ENCODE peak calls at places on chromosomes 7 and 10, in four cellular contexts. L is psoas muscle; G is cardiac fibroblast; A is naive thymus-derived CD4-positive, alpha-beta T cell. S is an unnamed sample.

GRCh38 chr10:89217057-89217990 is 10.2 kb upstream of the CH25H start:
- DNase-seq in G (peak; percentile 80), L (peak; percentile 32), A (peak; percentile 56), S (peak; percentile 73)

GRCh38 chr10:80462986-80463741 is 9.1 kb downstream of the TSPAN14 start:
- DNase-seq in G (peak; percentile 67), L (no peak), A (no peak), S (no peak)

GRCh38 chr10:3350205-3350604 is 177.6 kb upstream of the PITRM1 start:
- DNase-seq in A (no peak), L (no peak), G (no peak), S (no peak)

GRCh38 chr7:98836811-98837631 is 32.8 kb downstream of the TMEM130 start:
- DNase-seq in L (no peak), G (peak; percentile 33), A (no peak), S (peak; percentile 51)

GRCh38 chr10:43251664-43252165 is 15.2 kb downstream of the RASGEF1A start:
- DNase-seq in G (no peak), L (no peak), A (no peak), S (no peak)

GRCh38 chr7:35593896-35594295 is 101.0 kb downstream of the HERPUD2 start:
- DNase-seq in A (no peak), L (no peak), G (no peak), S (no peak)

GRCh38 chr10:68938117-68938516 is 17.9 kb upstream of the DDX21 start:
- DNase-seq in G (peak; percentile 13), L (no peak), A (no peak), S (no peak)

GRCh38 chr7:38938589-38938988 is 29.6 kb upstream of the VPS41 start:
- DNase-seq in G (no peak), L (no peak), A (no peak), S (no peak)

GRCh38 chr10:60353519-60354258 is 36.0 kb downstream of the ANK3 start:
- DNase-seq in A (no peak), L (no peak), G (peak; percentile 80), S (no peak)

GRCh38 chr7:27066148-27066547 is 29.7 kb downstream of the HOXA1 start:
- DNase-seq in G (no peak), A (no peak), L (no peak), S (peak; percentile 90)

GRCh38 chr7:98755138-98755898 is 114.5 kb downstream of the TMEM130 start:
- DNase-seq in G (no peak), A (no peak), L (no peak), S (no peak)

GRCh38 chr7:88480901-88481300 is 174.2 kb upstream of the STEAP4 start:
- DNase-seq in L (no peak), G (no peak), A (no peak), S (no peak)

GRCh38 chr10:43076311-43076875 is 476 bp upstream of the RET start:
- DNase-seq in G (peak; percentile 23), L (no peak), A (no peak), S (no peak)

GRCh38 chr10:24882047-24882698 is 70.2 kb downstream of the PRTFDC1 start:
- DNase-seq in L (no peak), G (peak; percentile 81), A (peak; percentile 68), S (no peak)

GRCh38 chr7:141501451-141501850 is 49.8 kb upstream of the AGK start:
- DNase-seq in G (no peak), A (no peak), L (no peak), S (no peak)

GRCh38 chr7:381211-382117 is 91.5 kb downstream of the FOXL3 start:
- DNase-seq in L (no peak), G (no peak), A (peak; percentile 37), S (no peak)

GRCh38 chr7:116674508-116675173 is 2.6 kb downstream of the MET start:
- DNase-seq in A (no peak), L (no peak), G (peak; percentile 33), S (peak; percentile 93)

GRCh38 chr10:61451357-61451756 is 1.8 kb downstream of the TMEM26 start:
- DNase-seq in L (no peak), G (no peak), A (no peak), S (no peak)

GRCh38 chr10:66827353-66827752 is 98.5 kb upstream of the LRRTM3 start:
- DNase-seq in G (peak; percentile 83), A (no peak), L (no peak), S (peak; percentile 100)

GRCh38 chr10:123666318-123667291 is at the start of gene GPR26:
- DNase-seq in G (no peak), A (no peak), L (no peak), S (no peak)

GRCh38 chr10:75234683-75235374 is 928 bp downstream of the COMTD1 start:
- DNase-seq in A (no peak), L (peak; percentile 39), G (no peak), S (peak; percentile 35)

GRCh38 chr10:96038476-96039387 is 4.7 kb upstream of the CCNJ start:
- DNase-seq in G (no peak), L (no peak), A (no peak), S (no peak)

GRCh38 chr10:96044686-96045085 is 1.3 kb downstream of the CCNJ start:
- DNase-seq in L (no peak), A (no peak), G (peak; percentile 67), S (peak; percentile 2)

GRCh38 chr10:96043157-96043894 is at the start of gene CCNJ:
- DNase-seq in G (peak; percentile 88), L (peak; percentile 89), A (peak; percentile 83), S (peak; percentile 87)

GRCh38 chr10:96043895-96044580 is 655 bp downstream of the CCNJ start:
- DNase-seq in A (peak; percentile 54), L (peak; percentile 55), G (peak; percentile 52), S (peak; percentile 28)

GRCh38 chr10:96041146-96041545 is 2.2 kb upstream of the CCNJ start:
- DNase-seq in L (no peak), A (no peak), G (no peak), S (no peak)
- H3K4me3 ChIP-seq in L (no peak overlapping the region), A (no peak overlapping the region), G (no peak overlapping the region), S (no peak overlapping the region)

GRCh38 chr10:101237080-101237817 is 8.0 kb upstream of the LBX1 start:
- DNase-seq in G (peak; percentile 40), A (no peak), L (no peak), S (no peak)
- H3K4me3 ChIP-seq in G (no peak overlapping the region), A (no peak overlapping the region), L (no peak overlapping the region), S (no peak overlapping the region)

GRCh38 chr7:42495251-42495650 is 258.2 kb upstream of the GLI3 start:
- DNase-seq in A (no peak), L (no peak), G (peak; percentile 72), S (peak; percentile 7)
- H3K4me3 ChIP-seq in A (no peak overlapping the region), L (no peak overlapping the region), G (no peak overlapping the region), S (no peak overlapping the region)

DNA sequence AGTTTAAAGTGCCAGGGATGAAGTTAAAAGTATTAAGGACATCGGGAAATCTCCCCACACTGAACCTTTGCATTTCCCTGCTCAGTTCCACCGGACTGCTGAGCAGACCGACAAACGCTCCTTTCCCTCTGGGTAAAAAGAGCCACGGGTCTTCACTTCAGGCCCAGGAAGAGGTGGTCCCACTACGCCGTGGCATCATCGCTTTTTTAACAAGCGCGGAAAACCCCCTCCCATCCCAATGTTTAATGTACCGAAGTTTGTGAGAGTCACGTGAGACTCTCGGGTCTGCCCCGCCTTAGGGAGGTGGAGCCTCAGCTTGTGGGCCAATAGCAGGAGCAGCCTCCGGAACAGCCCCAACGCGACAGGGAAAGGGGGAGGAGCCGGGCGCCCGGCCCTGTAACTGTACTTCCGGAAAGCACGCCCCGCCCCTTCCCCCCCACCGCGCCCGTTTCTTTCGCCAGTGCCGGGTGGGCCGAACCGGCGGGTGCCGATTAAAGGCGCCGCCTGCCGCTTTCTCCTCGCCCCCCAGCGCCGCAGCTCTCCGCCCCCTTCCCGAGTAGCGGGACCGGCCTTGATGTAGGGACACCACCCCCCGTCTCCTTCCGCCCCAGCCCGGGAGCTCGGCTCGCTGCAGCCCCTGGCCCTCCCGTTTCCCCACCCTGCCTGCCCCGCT is 2.3 kb upstream of the TRIM8 start:
- DNase-seq in G (peak; percentile 97), L (peak; percentile 99), A (peak; percentile 94), S (peak; percentile 90)
- H3K4me3 ChIP-seq in G (peak overlapping the region; percentile 64), L (peak overlapping the region; percentile 94), A (peak overlapping the region; percentile 85), S (peak overlapping the region; percentile 92)

GRCh38 chr7:146116452-146117219 is at the start of gene CNTNAP2:
- DNase-seq in G (peak; percentile 46), A (no peak), L (peak; percentile 7), S (peak; percentile 3)
- H3K4me3 ChIP-seq in G (peak within 1 kb of the TSS; percentile 60), A (no peak within 1 kb of the TSS), L (peak within 1 kb of the TSS; percentile 40), S (peak within 1 kb of the TSS; percentile 66)

DNA sequence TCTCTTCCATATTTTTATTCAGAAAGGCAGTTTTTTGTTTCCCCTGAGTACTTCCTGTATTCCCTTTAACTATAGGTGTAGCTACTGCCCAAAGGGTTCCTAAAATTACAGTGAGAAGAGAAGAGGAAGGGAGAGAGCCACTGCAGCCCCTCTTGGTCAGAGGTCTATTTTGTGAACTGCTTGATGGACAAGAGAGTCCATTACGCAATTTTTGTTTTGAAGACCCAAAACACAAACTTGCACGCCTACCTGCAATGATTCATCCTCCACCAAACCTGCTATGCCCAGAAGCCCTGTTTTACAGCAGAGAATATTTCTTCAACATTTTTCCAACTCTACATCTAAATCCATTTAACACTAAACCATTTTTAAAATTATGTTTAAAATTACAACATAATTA is 75.1 kb downstream of the PDE1C start:
- DNase-seq in G (no peak), A (no peak), L (no peak), S (peak; percentile 45)
- H3K4me3 ChIP-seq in G (no peak overlapping the region), A (no peak overlapping the region), L (no peak overlapping the region), S (no peak overlapping the region)

GRCh38 chr10:99656199-99657064 is 2.9 kb upstream of the ENTPD7 start:
- DNase-seq in A (no peak), G (no peak), L (no peak), S (no peak)

GRCh38 chr10:99660662-99661369 is 1.5 kb downstream of the ENTPD7 start:
- DNase-seq in L (no peak), G (no peak), A (no peak), S (no peak)

GRCh38 chr10:99659031-99659867 is at the start of gene ENTPD7:
- DNase-seq in L (peak; percentile 95), A (peak; percentile 76), G (peak; percentile 95), S (peak; percentile 91)

GRCh38 chr10:99659868-99660366 is 608 bp downstream of the ENTPD7 start:
- DNase-seq in G (no peak), L (no peak), A (no peak), S (no peak)

GRCh38 chr10:99658622-99659030 is 683 bp upstream of the ENTPD7 start:
- DNase-seq in G (peak; percentile 51), L (peak; percentile 41), A (peak; percentile 3), S (no peak)
- H3K4me3 ChIP-seq in G (peak overlapping the region; percentile 89), L (peak overlapping the region; percentile 95), A (peak overlapping the region; percentile 72), S (peak overlapping the region; percentile 91)

GRCh38 chr7:101868191-101868950 is 50.9 kb downstream of the CUX1 start:
- DNase-seq in A (no peak), L (no peak), G (no peak), S (no peak)
- H3K4me3 ChIP-seq in A (no peak overlapping the region), L (no peak overlapping the region), G (no peak overlapping the region), S (no peak overlapping the region)

DNA sequence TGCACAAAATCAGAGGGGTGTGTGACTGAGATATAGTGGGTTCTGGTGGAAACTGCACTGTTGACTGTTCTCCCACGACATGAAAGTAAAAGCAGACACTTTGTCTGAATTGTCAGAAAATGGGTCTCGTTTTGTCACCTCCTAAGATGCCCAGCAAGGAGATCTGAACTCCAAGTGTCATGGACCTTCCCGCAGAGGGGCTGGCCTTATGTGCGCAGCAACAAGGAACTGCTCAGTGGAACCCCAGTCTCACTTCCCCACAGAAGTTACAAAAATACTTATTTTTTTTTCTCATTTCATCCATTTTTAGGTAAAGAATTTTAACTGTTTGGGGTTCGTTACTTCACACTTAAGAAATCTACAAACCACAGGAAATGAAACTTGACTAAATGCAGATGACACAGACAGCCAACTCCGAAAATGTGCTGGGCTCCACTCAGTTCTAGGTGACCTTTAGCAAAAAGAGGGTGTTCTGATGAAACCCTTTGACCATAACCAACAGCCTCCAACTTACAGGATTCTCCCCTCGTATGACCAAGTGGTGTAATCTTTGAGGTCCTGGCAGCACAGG is 115.0 kb downstream of the FAM107B start:
- DNase-seq in G (no peak), L (no peak), A (peak; percentile 67), S (no peak)
- H3K4me3 ChIP-seq in G (no peak overlapping the region), L (no peak overlapping the region), A (peak overlapping the region; percentile 7), S (no peak overlapping the region)

S was measured in PC-3.